ENCODE peak calls at places on chromosomes 7 and 10, in ten cellular contexts. D, A, S, O, Z, C, T, W, L and V are unnamed samples.

GRCh38 chr10:73398024-73398423 is 15.8 kb downstream of the ANXA7 start:
- DNase-seq in D (peak; percentile 13), A (no peak), S (peak; percentile 29), O (no peak), Z (no peak), C (no peak), T (no peak), W (no peak), L (no peak), V (no peak)

GRCh38 chr7:124263232-124263827 is 230.5 kb upstream of the TMEM229A start:
- DNase-seq in D (no peak), A (no peak), S (peak; percentile 21), O (no peak), Z (no peak), C (no peak), T (no peak), W (peak; percentile 49), L (no peak), V (no peak)

GRCh38 chr10:130463104-130463875 is 327.1 kb downstream of the GLRX3 start:
- DNase-seq in D (no peak), A (no peak), S (no peak), O (no peak), Z (no peak), C (no peak), T (no peak), W (no peak), L (no peak), V (peak; percentile 34)

GRCh38 chr10:107476408-107476807 is 311.9 kb upstream of the SORCS1 start:
- DNase-seq in D (no peak), A (no peak), S (no peak), O (no peak), Z (no peak), C (no peak), T (no peak), W (no peak), L (no peak), V (no peak)

GRCh38 chr10:32149257-32149955 is 93.2 kb upstream of the KIF5B start:
- DNase-seq in D (peak; percentile 78), A (no peak), S (peak; percentile 66), O (peak; percentile 84), Z (no peak), C (no peak), T (no peak), W (peak; percentile 96), L (peak; percentile 74), V (no peak)

GRCh38 chr10:93746844-93747284 is 10.9 kb upstream of the LGI1 start:
- DNase-seq in D (peak; percentile 96), A (no peak), S (peak; percentile 59), O (peak; percentile 31), Z (no peak), C (no peak), T (no peak), W (peak; percentile 90), L (no peak), V (no peak)

GRCh38 chr7:52781250-52781649 is 254.2 kb upstream of the POM121L12 start:
- DNase-seq in D (no peak), A (no peak), S (no peak), O (no peak), Z (no peak), C (no peak), T (no peak), W (no peak), L (no peak), V (no peak)

GRCh38 chr7:23285657-23286646 is 13.2 kb upstream of the MALSU1 start:
- DNase-seq in D (no peak), A (no peak), S (peak; percentile 18), O (no peak), Z (no peak), C (no peak), T (no peak), W (no peak), L (no peak), V (no peak)

DNA sequence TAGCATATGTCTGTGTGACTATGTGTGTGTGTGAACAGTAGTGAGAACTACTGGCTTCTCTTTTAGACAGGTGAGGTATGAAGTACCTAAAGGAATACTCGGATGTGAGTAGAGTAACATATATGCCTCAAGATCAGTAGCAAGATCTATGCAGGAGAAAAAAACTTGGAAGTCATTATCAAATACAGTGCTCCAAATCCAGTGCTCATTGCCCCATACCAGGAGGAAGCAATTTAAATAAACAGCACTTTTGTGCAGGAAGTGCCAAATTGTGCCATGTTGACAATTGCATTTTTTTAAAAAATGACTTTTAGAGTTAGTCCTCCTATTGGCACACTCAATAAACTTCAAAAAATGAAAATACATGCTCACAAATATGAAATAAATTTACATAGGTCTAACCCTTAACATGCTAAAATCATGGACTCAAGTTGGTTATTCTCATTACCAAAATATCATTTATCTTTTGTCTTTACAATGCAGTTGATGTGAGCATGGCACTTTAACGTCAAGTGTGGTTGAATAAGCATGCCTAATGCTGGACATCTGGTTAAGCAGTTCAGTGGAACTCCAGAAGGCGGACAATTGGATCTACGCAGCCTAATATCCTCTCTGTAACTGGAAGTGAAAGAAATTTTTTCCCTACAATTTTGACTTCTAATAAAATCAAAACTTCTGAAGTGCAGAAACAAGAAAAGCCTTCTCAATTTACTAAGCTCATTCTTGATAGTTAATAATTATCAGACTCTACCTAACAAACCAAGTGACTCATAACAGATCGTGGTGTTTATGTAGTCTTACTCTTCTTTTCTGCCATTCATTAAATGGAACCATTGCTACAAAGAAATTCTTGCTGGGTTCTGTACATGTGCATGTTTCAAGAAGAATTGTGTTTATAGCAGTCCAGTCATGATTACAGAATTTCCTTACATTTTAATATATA is 195.2 kb downstream of the MDFIC start:
- DNase-seq in D (no peak), A (no peak), S (peak; percentile 29), O (no peak), Z (no peak), C (no peak), T (no peak), W (no peak), L (no peak), V (no peak)
- TF ChIP-seq CTCF in D (no peak), A (no peak), S (no peak), O (no peak), Z (no peak), C (no peak), T (no peak), W (no peak), L (no peak), V (no peak)

GRCh38 chr7:69599211-69599878 is 1.1 kb downstream of the AUTS2 start:
- DNase-seq in D (peak; percentile 7), A (no peak), S (peak; percentile 13), O (no peak), Z (no peak), C (no peak), T (peak; percentile 79), W (peak; percentile 9), L (peak; percentile 57), V (peak; percentile 64)

GRCh38 chr7:69598487-69599148 is 343 bp downstream of the AUTS2 start:
- DNase-seq in D (peak; percentile 27), A (no peak), S (no peak), O (no peak), Z (peak; percentile 35), C (no peak), T (peak; percentile 83), W (peak; percentile 24), L (peak; percentile 64), V (peak; percentile 61)

GRCh38 chr7:69602522-69602921 is 4.2 kb downstream of the AUTS2 start:
- DNase-seq in D (no peak), A (no peak), S (no peak), O (no peak), Z (no peak), C (no peak), T (no peak), W (no peak), L (no peak), V (no peak)

GRCh38 chr7:69598081-69598486 is at the start of gene AUTS2:
- DNase-seq in D (no peak), A (peak; percentile 11), S (peak; percentile 86), O (peak; percentile 86), Z (peak; percentile 83), C (peak; percentile 85), T (peak; percentile 93), W (peak; percentile 85), L (peak; percentile 93), V (peak; percentile 92)

GRCh38 chr7:69599879-69600764 is 1.8 kb downstream of the AUTS2 start:
- DNase-seq in D (no peak), A (no peak), S (peak; percentile 10), O (no peak), Z (no peak), C (no peak), T (peak; percentile 76), W (peak; percentile 23), L (peak; percentile 43), V (peak; percentile 59)
- H3K27ac ChIP-seq in D (no peak overlapping the region), A (no peak overlapping the region), S (peak overlapping the region; percentile 92), O (no peak overlapping the region), Z (no peak overlapping the region), C (no peak overlapping the region), T (no peak overlapping the region), W (no peak overlapping the region), L (peak overlapping the region; percentile 36), V (no peak overlapping the region)

GRCh38 chr7:149624006-149624405 is 126.4 kb upstream of the ZNF746 start:
- DNase-seq in D (peak; percentile 20), A (peak; percentile 27), S (peak; percentile 22), O (no peak), Z (peak; percentile 48), C (peak; percentile 58), T (no peak), W (peak; percentile 8), L (peak; percentile 45), V (peak; percentile 72)
- TF ChIP-seq CTCF in D (no peak), A (no peak), S (no peak), O (no peak), Z (no peak), C (no peak), T (no peak), W (no peak), L (no peak), V (no peak)

GRCh38 chr10:113494736-113495135 is 58.1 kb upstream of the HABP2 start:
- DNase-seq in D (no peak), A (no peak), S (no peak), O (peak; percentile 27), Z (no peak), C (no peak), T (no peak), W (no peak), L (no peak), V (no peak)

GRCh38 chr10:113493943-113494342 is 58.9 kb upstream of the HABP2 start:
- DNase-seq in D (peak; percentile 28), A (no peak), S (peak; percentile 7), O (no peak), Z (no peak), C (no peak), T (no peak), W (no peak), L (no peak), V (no peak)

GRCh38 chr10:113493195-113493594 is 59.7 kb upstream of the HABP2 start:
- DNase-seq in D (peak; percentile 42), A (no peak), S (no peak), O (peak; percentile 38), Z (no peak), C (no peak), T (no peak), W (peak; percentile 1), L (no peak), V (no peak)

GRCh38 chr10:113497203-113497602 is 55.6 kb upstream of the HABP2 start:
- DNase-seq in D (no peak), A (no peak), S (no peak), O (peak; percentile 56), Z (no peak), C (no peak), T (no peak), W (no peak), L (no peak), V (no peak)

DNA sequence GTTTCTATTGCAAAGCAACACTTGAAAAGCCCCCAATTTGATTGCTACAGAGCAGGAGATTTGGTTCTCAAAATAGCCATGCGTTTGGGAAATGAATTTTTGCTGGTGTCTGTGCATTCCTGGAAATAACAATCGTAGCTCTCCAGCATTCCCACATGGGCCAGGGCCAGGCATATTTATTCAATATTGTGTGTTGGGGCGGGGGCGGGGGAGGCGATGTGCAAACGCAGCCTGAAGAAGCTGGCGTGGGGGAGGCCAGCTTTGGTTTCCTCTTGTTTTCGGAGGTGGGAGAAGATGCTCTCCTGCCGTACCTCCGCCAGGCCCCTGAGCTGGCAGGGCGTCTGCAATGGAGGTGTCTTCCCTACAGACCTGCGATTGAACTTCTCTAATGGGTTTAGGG is 56.7 kb upstream of the HABP2 start:
- DNase-seq in D (no peak), A (no peak), S (no peak), O (no peak), Z (no peak), C (no peak), T (no peak), W (no peak), L (no peak), V (no peak)
- H3K27ac ChIP-seq in D (no peak overlapping the region), A (no peak overlapping the region), S (no peak overlapping the region), O (peak overlapping the region; percentile 33), Z (no peak overlapping the region), C (peak overlapping the region; percentile 33), T (no peak overlapping the region), W (no peak overlapping the region), L (no peak overlapping the region), V (no peak overlapping the region)